ENCODE peak calls at places on chromosomes 5 and 9, in six cellular contexts. J, D, G, Z, B and Q are unnamed samples.

GRCh38 chr9:98285446-98285845 is 30.0 kb upstream of the TBC1D2 start:
- DNase-seq in J (no peak), D (no peak), G (no peak), Z (no peak), B (no peak), Q (no peak)

GRCh38 chr5:117803533-117803932 is 1184.8 kb downstream of the DTWD2 start:
- DNase-seq in J (no peak), D (no peak), G (no peak), Z (no peak), B (no peak), Q (no peak)

GRCh38 chr5:40437452-40437861 is 242.3 kb upstream of the PTGER4 start:
- DNase-seq in J (peak; percentile 35), D (no peak), G (peak; percentile 62), Z (peak; percentile 12), B (no peak), Q (no peak)

GRCh38 chr5:169171495-169171894 is 129.4 kb downstream of the SLIT3 start:
- DNase-seq in J (no peak), D (no peak), G (no peak), Z (no peak), B (no peak), Q (no peak)

GRCh38 chr5:91401175-91401574 is 18.1 kb upstream of the ARRDC3 start:
- DNase-seq in J (no peak), D (no peak), G (no peak), Z (no peak), B (no peak), Q (no peak)

GRCh38 chr9:131520448-131520847 is 10.6 kb downstream of the UCK1 start:
- DNase-seq in J (no peak), D (no peak), G (no peak), Z (no peak), B (no peak), Q (no peak)

GRCh38 chr9:107438211-107439030 is 51.1 kb downstream of the KLF4 start:
- DNase-seq in J (no peak), D (no peak), G (no peak), Z (no peak), B (no peak), Q (no peak)

GRCh38 chr9:129482521-129483466 is 138.1 kb downstream of the C9orf50 start:
- DNase-seq in J (no peak), D (peak; percentile 93), G (peak; percentile 58), Z (no peak), B (peak; percentile 93), Q (peak; percentile 84)

GRCh38 chr9:5870691-5871090 is 20.0 kb upstream of the MLANA start:
- DNase-seq in J (no peak), D (peak; percentile 77), G (no peak), Z (no peak), B (peak; percentile 42), Q (no peak)

DNA sequence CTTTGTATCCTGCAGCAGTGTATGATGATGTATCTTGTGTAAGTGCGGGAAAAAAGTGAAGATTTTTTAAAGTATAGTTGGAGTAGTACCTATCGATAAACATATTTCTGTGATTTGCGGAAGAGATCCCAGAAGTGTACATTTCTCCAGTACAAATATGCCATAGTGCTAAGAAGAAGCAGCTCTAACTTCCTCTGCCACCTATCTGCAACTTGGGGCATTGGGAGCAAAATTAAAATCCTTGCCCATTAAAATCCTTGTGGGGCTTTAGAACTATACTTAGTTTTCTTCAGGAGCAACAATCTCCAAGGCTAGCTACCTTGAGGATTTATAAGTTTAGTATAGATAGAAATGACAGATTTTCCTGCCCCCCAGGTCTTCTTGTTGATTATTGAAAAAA is 123.7 kb downstream of the VCAN start:
- DNase-seq in J (no peak), D (no peak), G (no peak), Z (no peak), B (no peak), Q (no peak)
- TF ChIP-seq CTCF in J (peak; percentile 14), D (no peak), G (no peak), Z (no peak), B (no peak), Q (no peak)

DNA sequence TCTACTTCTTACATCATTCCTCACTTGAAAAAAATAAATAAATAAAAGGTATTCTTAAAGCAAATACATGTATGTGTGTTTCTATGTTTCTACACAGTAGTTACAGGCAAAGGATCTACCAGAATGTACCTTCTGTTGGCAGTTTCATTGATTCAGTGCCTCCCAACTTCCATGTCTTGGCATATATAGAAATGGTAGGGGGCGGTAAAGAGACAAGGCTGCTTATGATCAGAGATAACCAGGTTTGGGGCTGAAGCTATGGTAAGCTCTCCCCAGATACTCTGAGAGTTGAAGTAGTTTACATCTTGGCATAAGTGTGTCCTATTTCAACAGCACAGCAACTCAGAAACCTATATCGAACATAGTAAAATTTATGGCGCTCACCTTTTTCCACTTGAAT is 1075.4 kb upstream of the C9orf72 start:
- DNase-seq in J (no peak), D (no peak), G (no peak), Z (no peak), B (no peak), Q (no peak)
- TF ChIP-seq CTCF in J (peak; percentile 15), D (no peak), G (no peak), Z (no peak), B (no peak), Q (peak; percentile 21)

DNA sequence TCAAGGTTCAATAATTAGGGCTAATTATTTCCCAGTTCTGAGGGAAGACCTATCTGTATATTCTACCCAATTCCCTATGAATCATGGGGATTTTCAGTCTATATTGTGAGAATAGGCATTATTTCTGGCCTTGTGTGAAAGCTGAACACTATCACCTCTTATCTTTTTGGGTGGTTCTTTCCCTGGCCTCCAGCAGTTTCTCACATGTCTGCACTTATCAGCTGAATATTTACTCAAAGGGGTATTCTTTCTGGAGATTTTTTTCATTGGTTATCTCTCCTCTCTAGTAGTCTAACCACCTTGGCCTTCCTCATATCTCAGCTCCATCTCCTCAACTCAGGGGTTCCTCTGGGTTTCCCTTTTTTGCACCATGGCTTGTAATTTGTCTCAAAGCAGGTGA is 64.9 kb upstream of the LIFR start:
- DNase-seq in J (no peak), D (no peak), G (no peak), Z (no peak), B (no peak), Q (no peak)
- TF ChIP-seq CTCF in J (no peak), D (no peak), G (no peak), Z (no peak), B (no peak), Q (no peak)

GRCh38 chr5:170861855-170862766 is at the start of gene RANBP17:
- DNase-seq in J (no peak), D (peak; percentile 90), G (peak; percentile 17), Z (peak; percentile 70), B (peak; percentile 66), Q (peak; percentile 90)
- TF ChIP-seq CTCF in J (no peak), D (no peak), G (no peak), Z (no peak), B (peak; percentile 3), Q (peak; percentile 18)

DNA sequence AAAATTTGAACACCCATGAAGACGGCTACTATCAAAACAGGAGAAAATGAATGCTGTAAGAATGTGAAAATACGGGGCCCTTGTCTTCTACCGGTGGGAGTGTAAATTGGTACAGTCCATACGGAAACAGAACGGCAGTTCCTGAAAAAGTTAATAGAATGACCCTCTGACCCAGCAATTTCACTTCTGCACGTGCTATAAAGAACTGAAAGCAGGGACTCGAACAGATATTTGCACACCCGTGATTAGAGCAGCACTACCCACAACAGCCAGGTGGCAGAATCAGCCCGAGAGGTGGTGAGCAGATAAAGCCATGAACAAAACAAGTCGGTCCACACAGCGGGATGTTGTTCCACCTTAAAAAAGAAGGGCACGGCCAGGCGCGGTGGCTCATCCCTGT is 22.6 kb upstream of the SLC12A7 start:
- DNase-seq in J (no peak), D (no peak), G (peak; percentile 71), Z (peak; percentile 44), B (peak; percentile 35), Q (no peak)
- TF ChIP-seq CTCF in J (no peak), D (no peak), G (peak; percentile 37), Z (peak; percentile 41), B (peak; percentile 44), Q (no peak)

GRCh38 chr5:110726249-110727024 is at the start of gene TMEM232:
- DNase-seq in J (peak; percentile 69), D (peak; percentile 83), G (no peak), Z (peak; percentile 23), B (peak; percentile 81), Q (peak; percentile 51)
- TF ChIP-seq CTCF in J (no peak), D (no peak), G (no peak), Z (no peak), B (no peak), Q (no peak)

GRCh38 chr5:165138261-165138660 is 1632.8 kb downstream of the MAT2B start:
- DNase-seq in J (no peak), D (no peak), G (no peak), Z (no peak), B (no peak), Q (no peak)
- TF ChIP-seq CTCF in J (no peak), D (no peak), G (no peak), Z (no peak), B (no peak), Q (no peak)

GRCh38 chr5:18270635-18271338 is 636.5 kb downstream of the TAF11L14 start:
- DNase-seq in J (no peak), D (no peak), G (no peak), Z (no peak), B (no peak), Q (no peak)
- TF ChIP-seq CTCF in J (no peak), D (no peak), G (no peak), Z (no peak), B (no peak), Q (no peak)

GRCh38 chr9:121989010-121989409 is 104.1 kb downstream of the TTLL11 start:
- DNase-seq in J (no peak), D (no peak), G (no peak), Z (no peak), B (no peak), Q (peak; percentile 46)
- TF ChIP-seq CTCF in J (peak; percentile 52), D (no peak), G (no peak), Z (no peak), B (no peak), Q (no peak)

DNA sequence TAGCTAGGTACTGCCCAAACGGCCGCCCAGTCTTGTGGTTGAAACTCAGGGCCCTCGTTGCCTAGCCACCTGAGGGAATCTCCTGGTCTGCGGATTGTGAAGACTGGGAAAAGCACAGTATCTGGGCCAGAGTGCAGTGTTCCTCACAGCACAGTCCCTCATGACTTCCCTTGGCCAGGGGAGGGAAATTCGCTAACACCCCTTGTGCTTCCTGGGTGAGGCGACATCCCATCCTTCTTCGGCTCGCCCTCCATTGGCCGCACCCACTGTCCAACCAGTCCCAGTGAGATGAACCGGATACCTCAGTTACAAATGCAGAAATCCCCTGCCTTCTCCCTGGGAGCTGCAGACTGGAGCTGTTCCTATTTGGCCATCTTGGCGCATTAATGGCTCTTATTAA is 250.5 kb downstream of the FER start:
- DNase-seq in J (no peak), D (no peak), G (no peak), Z (no peak), B (no peak), Q (no peak)
- TF ChIP-seq CTCF in J (no peak), D (no peak), G (no peak), Z (no peak), B (no peak), Q (no peak)